ENCODE peak calls at places on chromosome 3, in four cellular contexts. H is omental fat pad, X is heart left ventricle, W is lung. E is an unnamed sample.

GRCh38 chr3:156445117-156445968 is 109.6 kb downstream of the SSR3 start:
- DNase-seq in H (no peak), X (no peak), W (no peak), E (no peak)

GRCh38 chr3:50297384-50297775 is 1.8 kb downstream of the HYAL3 start:
- DNase-seq in H (no peak), X (peak), W (no peak), E (no peak)

GRCh38 chr3:43180027-43180426 is 74.1 kb upstream of the POMGNT2 start:
- DNase-seq in H (no peak), X (peak), W (no peak), E (peak)

GRCh38 chr3:183265157-183265642 is 12.1 kb downstream of the B3GNT5 start:
- DNase-seq in H (no peak), X (peak), W (no peak), E (no peak)

GRCh38 chr3:152097120-152097519 is 171.6 kb upstream of the MBNL1 start:
- DNase-seq in H (no peak), X (no peak), W (no peak), E (no peak)

GRCh38 chr3:141320399-141321108 is 47.8 kb upstream of the ZBTB38 start:
- DNase-seq in H (no peak), X (no peak), W (no peak), E (no peak)

GRCh38 chr3:155946178-155946577 is 75.7 kb downstream of the GMPS start:
- DNase-seq in H (no peak), X (no peak), W (no peak), E (no peak)

GRCh38 chr3:185737020-185737419 is 87.8 kb downstream of the IGF2BP2 start:
- DNase-seq in H (no peak), X (no peak), W (no peak), E (no peak)

GRCh38 chr3:152359385-152360248 is 90.9 kb downstream of the MBNL1 start:
- DNase-seq in H (no peak), X (no peak), W (no peak), E (no peak)

GRCh38 chr3:49133226-49133951 is 539 bp upstream of the LAMB2 start:
- DNase-seq in H (peak), X (peak), W (peak), E (peak)

GRCh38 chr3:90180543-90180942 is 1073.1 kb downstream of the EPHA3 start:
- DNase-seq in H (no peak), X (no peak), W (no peak), E (no peak)

GRCh38 chr3:37492977-37493471 is 318.6 kb upstream of the LRRFIP2 start:
- DNase-seq in H (no peak), X (peak), W (no peak), E (no peak)

GRCh38 chr3:172595648-172596393 is 72.6 kb upstream of the TNFSF10 start:
- DNase-seq in H (no peak), X (peak), W (peak), E (peak)

GRCh38 chr3:97956051-97956450 is 16.2 kb downstream of the RIOX2 start:
- DNase-seq in H (no peak), X (no peak), W (no peak), E (no peak)

GRCh38 chr3:107800705-107801104 is 277.9 kb downstream of the BBX start:
- DNase-seq in H (no peak), X (no peak), W (no peak), E (no peak)

GRCh38 chr3:134651347-134652041 is 672 bp upstream of the KY start:
- DNase-seq in H (no peak), X (peak), W (no peak), E (peak)

GRCh38 chr3:101964861-101965260 is 115.5 kb downstream of the NFKBIZ start:
- DNase-seq in H (no peak), X (no peak), W (no peak), E (no peak)

GRCh38 chr3:139238281-139239030 is 105.4 kb upstream of the MRPS22 start:
- DNase-seq in H (no peak), X (no peak), W (no peak), E (no peak)

GRCh38 chr3:149589332-149589731 is 68.5 kb downstream of the WWTR1 start:
- DNase-seq in H (no peak), X (no peak), W (no peak), E (no peak)

GRCh38 chr3:11546657-11547302 is 96.9 kb downstream of the VGLL4 start:
- DNase-seq in H (no peak), X (no peak), W (no peak), E (no peak)

GRCh38 chr3:31358473-31359075 is 174.2 kb upstream of the STT3B start:
- DNase-seq in H (no peak), X (no peak), W (no peak), E (no peak)

GRCh38 chr3:130539005-130539404 is 22.0 kb downstream of the COL6A6 start:
- DNase-seq in H (no peak), X (peak), W (peak), E (no peak)

GRCh38 chr3:61922118-61922517 is 360.7 kb downstream of the PTPRG start:
- DNase-seq in H (no peak), X (no peak), W (no peak), E (no peak)

GRCh38 chr3:124393340-124393739 is 336.9 kb upstream of the UMPS start:
- DNase-seq in H (no peak), X (no peak), W (no peak), E (no peak)

GRCh38 chr3:47117803-47118364 is 46.0 kb downstream of the SETD2 start:
- DNase-seq in H (no peak), X (no peak), W (no peak), E (no peak)

GRCh38 chr3:184332370-184333090 is 4.9 kb upstream of the FAM131A start:
- DNase-seq in H (no peak), X (no peak), W (no peak), E (no peak)

GRCh38 chr3:122987726-122988319 is 39.7 kb downstream of the SEMA5B start:
- DNase-seq in H (no peak), X (no peak), W (no peak), E (no peak)

GRCh38 chr3:141367038-141367730 is 1.1 kb upstream of the ZBTB38 start:
- DNase-seq in H (no peak), X (peak), W (no peak), E (peak)

GRCh38 chr3:149198611-149199010 is 23.0 kb downstream of the CP start:
- DNase-seq in H (no peak), X (no peak), W (no peak), E (no peak)

GRCh38 chr3:48678056-48678455 is 7.7 kb downstream of the NCKIPSD start:
- DNase-seq in H (no peak), X (no peak), W (no peak), E (no peak)

GRCh38 chr3:174191895-174192294 is 667.2 kb upstream of the NAALADL2 start:
- DNase-seq in H (no peak), X (no peak), W (no peak), E (no peak)

GRCh38 chr3:4716731-4717362 is 223.7 kb downstream of the ITPR1 start:
- DNase-seq in H (no peak), X (no peak), W (no peak), E (no peak)

GRCh38 chr3:106341090-106341489 is 472.3 kb upstream of the CBLB start:
- DNase-seq in H (no peak), X (no peak), W (no peak), E (no peak)

GRCh38 chr3:194439915-194440550 is 41.0 kb upstream of the GP5 start:
- DNase-seq in H (no peak), X (no peak), W (no peak), E (no peak)

GRCh38 chr3:143951351-143951971 is 20.2 kb upstream of the DIPK2A start:
- DNase-seq in H (no peak), X (peak), W (peak), E (no peak)

GRCh38 chr3:121483290-121483689 is 62.5 kb downstream of the POLQ start:
- DNase-seq in H (no peak), X (no peak), W (no peak), E (no peak)

GRCh38 chr3:144142151-144142855 is 170.7 kb downstream of the DIPK2A start:
- DNase-seq in H (no peak), X (no peak), W (no peak), E (no peak)

GRCh38 chr3:189308594-189308993 is 136.8 kb downstream of the TPRG1 start:
- DNase-seq in H (no peak), X (no peak), W (no peak), E (no peak)

GRCh38 chr3:52490938-52491526 is 4.1 kb upstream of the STAB1 start:
- DNase-seq in H (no peak), X (peak), W (peak), E (no peak)

GRCh38 chr3:102163818-102164154 is 271.0 kb upstream of the ZPLD1 start:
- DNase-seq in H (no peak), X (no peak), W (no peak), E (no peak)

GRCh38 chr3:67034371-67034770 is 36.3 kb downstream of the KBTBD8 start:
- DNase-seq in H (no peak), X (no peak), W (no peak), E (no peak)

GRCh38 chr3:67031986-67032385 is 33.9 kb downstream of the KBTBD8 start:
- DNase-seq in H (no peak), X (no peak), W (no peak), E (no peak)

GRCh38 chr3:67033091-67033490 is 35.0 kb downstream of the KBTBD8 start:
- DNase-seq in H (no peak), X (no peak), W (no peak), E (no peak)

GRCh38 chr3:67037615-67038014 is 39.5 kb downstream of the KBTBD8 start:
- DNase-seq in H (no peak), X (no peak), W (no peak), E (no peak)
- TF ChIP-seq CTCF in H (no peak), X (no peak), W (no peak), E (no peak)

GRCh38 chr3:168094580-168094876 is 1.2 kb downstream of the GOLIM4 start:
- DNase-seq in H (no peak), X (no peak), W (peak), E (no peak)

GRCh38 chr3:168097381-168097780 is 1.7 kb upstream of the GOLIM4 start:
- DNase-seq in H (no peak), X (no peak), W (no peak), E (no peak)

GRCh38 chr3:168096210-168096795 is 579 bp upstream of the GOLIM4 start:
- DNase-seq in H (peak), X (no peak), W (peak), E (peak)

GRCh38 chr3:168094877-168095610 is 680 bp downstream of the GOLIM4 start:
- DNase-seq in H (peak), X (peak), W (peak), E (peak)

DNA sequence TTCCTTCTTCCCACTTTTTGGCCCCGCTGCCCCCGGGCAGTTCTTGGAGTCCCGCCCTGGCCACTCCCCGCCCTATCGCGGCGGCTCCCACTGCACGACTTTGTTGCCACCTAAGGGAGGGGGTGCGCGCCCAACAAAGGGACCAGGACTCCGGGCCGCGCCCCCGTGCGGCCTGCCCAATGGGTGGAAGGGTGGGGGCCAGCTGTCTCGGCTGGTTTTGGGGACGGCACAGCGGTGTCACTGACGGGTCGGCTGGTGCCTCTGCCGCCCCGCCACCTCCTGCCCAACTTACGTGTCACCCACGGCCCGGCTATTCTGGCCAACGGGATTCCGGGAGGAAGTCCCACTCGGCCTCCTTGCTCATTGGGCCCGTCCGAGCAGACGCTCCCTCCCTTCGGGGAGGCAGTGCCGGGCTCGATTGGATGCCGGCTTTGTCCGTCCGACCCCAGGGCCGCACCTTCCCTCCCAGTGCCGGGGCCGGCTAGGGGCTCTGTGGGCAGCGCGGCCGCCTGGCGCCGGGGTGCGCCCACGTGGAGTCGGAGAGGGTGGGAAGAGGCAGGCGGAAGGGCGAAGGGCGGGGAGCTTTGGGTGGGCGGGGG is at the start of gene GOLIM4:
- DNase-seq in H (peak), X (peak), W (peak), E (peak)
- TF ChIP-seq CTCF in H (no peak), X (no peak), W (no peak), E (no peak)

DNA sequence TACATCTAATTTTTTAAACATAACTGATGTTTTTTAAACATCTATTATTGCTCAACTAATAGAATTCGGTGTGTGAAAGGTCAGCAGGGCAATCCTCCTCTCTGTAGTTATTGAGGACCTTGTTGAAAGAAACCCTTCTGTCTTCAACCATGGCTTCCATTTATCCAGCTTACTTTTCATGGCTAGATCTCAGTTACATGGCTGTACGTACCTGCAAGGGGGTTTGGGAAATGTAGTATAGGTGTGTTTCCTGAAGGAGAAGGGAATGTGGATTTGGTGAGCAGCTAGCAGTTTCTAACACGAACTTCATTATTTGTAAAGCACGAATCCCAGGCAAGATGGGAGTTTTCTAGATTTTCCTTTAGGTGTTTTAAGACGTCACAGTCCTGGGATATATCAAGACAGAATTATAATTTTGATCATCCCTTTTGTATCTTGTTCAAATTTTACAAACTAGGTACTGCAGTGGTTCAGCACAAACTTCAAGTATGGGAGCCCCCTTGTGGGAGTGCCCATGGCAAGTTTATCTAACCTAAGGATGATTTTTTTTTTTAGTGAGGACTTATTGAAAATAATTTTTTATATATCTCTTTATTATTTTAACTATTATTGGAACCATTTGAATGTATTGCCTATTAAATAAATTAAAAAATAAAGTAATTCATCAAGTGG is 41.6 kb downstream of the FBXL2 start:
- DNase-seq in H (no peak), X (no peak), W (no peak), E (no peak)
- TF ChIP-seq CTCF in H (no peak), X (no peak), W (no peak), E (no peak)

GRCh38 chr3:40073310-40074007 is 236.0 kb upstream of the EIF1B start:
- DNase-seq in H (no peak), X (no peak), W (no peak), E (no peak)
- TF ChIP-seq CTCF in H (no peak), X (no peak), W (no peak), E (no peak)

GRCh38 chr3:153856932-153857331 is 264.3 kb upstream of the ARHGEF26 start:
- DNase-seq in H (no peak), X (no peak), W (no peak), E (no peak)

GRCh38 chr3:153853163-153853562 is 268.0 kb upstream of the ARHGEF26 start:
- DNase-seq in H (no peak), X (no peak), W (no peak), E (no peak)

GRCh38 chr3:153852355-153852754 is 268.8 kb upstream of the ARHGEF26 start:
- DNase-seq in H (no peak), X (no peak), W (no peak), E (no peak)

GRCh38 chr3:153855772-153856171 is 265.4 kb upstream of the ARHGEF26 start:
- DNase-seq in H (no peak), X (no peak), W (no peak), E (no peak)
- TF ChIP-seq CTCF in H (no peak), X (no peak), W (no peak), E (no peak)

GRCh38 chr3:119388577-119388976 is 74.8 kb downstream of the TMEM39A start:
- DNase-seq in H (no peak), X (no peak), W (no peak), E (no peak)
- TF ChIP-seq CTCF in H (no peak), X (no peak), W (no peak), E (no peak)

E was measured in lower leg skin.